ENCODE peak calls at places on chromosomes 11 and 22, in nine cellular contexts. G is fibroblast of mammary gland, T is right atrium auricular region, M is bronchial epithelial cell, Z is HFF-Myc, Q is A549, N is suprapubic skin, H is fibroblast of pulmonary artery, B is cardiac fibroblast. J is an unnamed sample.
A peak's percentile ranks its signal among the peaks of the same experiment; 100 is the strongest.

GRCh38 chr11:68806931-68807844 is 34.5 kb downstream of the CPT1A start:
- DNase-seq in B (peak; percentile 81), M (peak; percentile 58), Z (no peak), Q (no peak), N (no peak), H (peak; percentile 76), G (peak; percentile 83), T (no peak), J (peak; percentile 83)

GRCh38 chr11:1888811-1889526 is 2.7 kb downstream of the PRR33 start:
- DNase-seq in B (no peak), G (no peak), Q (no peak), M (no peak), N (no peak), Z (no peak), H (no peak), T (no peak), J (no peak)

GRCh38 chr11:34706709-34707461 is 86.0 kb downstream of the EHF start:
- DNase-seq in N (no peak), M (peak; percentile 82), G (peak; percentile 5), H (no peak), Q (no peak), T (no peak), Z (no peak), B (no peak), J (no peak)

GRCh38 chr11:11403763-11404725 is 51.0 kb upstream of the CSNK2A3 start:
- DNase-seq in T (no peak), Z (no peak), N (no peak), B (no peak), Q (no peak), H (peak; percentile 32), M (peak; percentile 59), G (peak; percentile 54), J (peak; percentile 5)

GRCh38 chr11:126282361-126282741 is 542 bp upstream of the TIRAP start:
- DNase-seq in T (peak; percentile 74), Z (no peak), N (no peak), M (no peak), B (peak; percentile 43), H (peak; percentile 44), G (peak; percentile 44), Q (no peak), J (peak; percentile 66)

GRCh38 chr22:20220629-20221026 is 47.5 kb downstream of the RTN4R start:
- DNase-seq in Z (no peak), H (no peak), M (no peak), Q (no peak), G (no peak), T (no peak), B (no peak), N (no peak), J (no peak)

GRCh38 chr11:76234704-76235232 is 28.5 kb upstream of the WNT11 start:
- DNase-seq in Q (peak; percentile 60), B (no peak), N (no peak), H (no peak), G (peak; percentile 71), Z (no peak), T (peak; percentile 80), M (peak; percentile 28), J (no peak)

GRCh38 chr22:46063861-46064235 is 86.5 kb upstream of the PPARA start:
- DNase-seq in Q (no peak), M (no peak), N (peak; percentile 74), T (no peak), G (peak; percentile 67), B (peak; percentile 28), Z (no peak), H (no peak), J (no peak)

GRCh38 chr22:20021196-20022181 is 579 bp downstream of the TANGO2 start:
- DNase-seq in Q (no peak), B (peak; percentile 40), H (peak; percentile 46), N (no peak), Z (no peak), G (peak; percentile 64), T (peak; percentile 82), M (no peak), J (no peak)

GRCh38 chr22:49152146-49152929 is 675.3 kb downstream of the BRD1 start:
- DNase-seq in G (no peak), Z (no peak), M (no peak), Q (no peak), H (no peak), N (no peak), T (no peak), B (no peak), J (no peak)

GRCh38 chr11:70908223-70908622 is 344.2 kb downstream of the SHANK2 start:
- DNase-seq in G (no peak), Z (no peak), Q (no peak), M (no peak), T (no peak), H (no peak), N (no peak), B (no peak), J (no peak)

GRCh38 chr11:19345848-19346681 is 105.3 kb upstream of the E2F8 start:
- DNase-seq in Z (no peak), H (peak; percentile 45), M (no peak), Q (peak; percentile 21), N (no peak), T (no peak), B (peak; percentile 57), G (peak; percentile 56), J (peak; percentile 56)

GRCh38 chr11:65487467-65488272 is 11.2 kb upstream of the MALAT1 start:
- DNase-seq in G (peak; percentile 100), N (peak; percentile 100), Z (peak; percentile 100), Q (peak; percentile 99), M (peak; percentile 99), B (peak; percentile 100), H (peak; percentile 100), T (peak; percentile 100), J (peak; percentile 100)

GRCh38 chr11:1733009-1733715 is 17.2 kb downstream of the IFITM10 start:
- DNase-seq in B (no peak), M (no peak), G (no peak), Q (no peak), T (no peak), Z (no peak), H (no peak), N (no peak), J (no peak)

GRCh38 chr11:69447786-69448185 is 33.7 kb upstream of the LINC01488 start:
- DNase-seq in H (no peak), T (no peak), Z (no peak), M (peak; percentile 47), Q (no peak), N (no peak), B (no peak), G (no peak), J (no peak)

GRCh38 chr22:35540600-35541253 is at the start of gene RASD2:
- DNase-seq in T (no peak), N (no peak), M (no peak), G (no peak), H (no peak), B (no peak), Q (peak; percentile 51), Z (no peak), J (no peak)

GRCh38 chr22:48581821-48582469 is 1245.7 kb downstream of the BRD1 start:
- DNase-seq in B (no peak), Z (no peak), N (no peak), H (peak; percentile 0), Q (no peak), G (no peak), M (no peak), T (no peak), J (no peak)

DNA sequence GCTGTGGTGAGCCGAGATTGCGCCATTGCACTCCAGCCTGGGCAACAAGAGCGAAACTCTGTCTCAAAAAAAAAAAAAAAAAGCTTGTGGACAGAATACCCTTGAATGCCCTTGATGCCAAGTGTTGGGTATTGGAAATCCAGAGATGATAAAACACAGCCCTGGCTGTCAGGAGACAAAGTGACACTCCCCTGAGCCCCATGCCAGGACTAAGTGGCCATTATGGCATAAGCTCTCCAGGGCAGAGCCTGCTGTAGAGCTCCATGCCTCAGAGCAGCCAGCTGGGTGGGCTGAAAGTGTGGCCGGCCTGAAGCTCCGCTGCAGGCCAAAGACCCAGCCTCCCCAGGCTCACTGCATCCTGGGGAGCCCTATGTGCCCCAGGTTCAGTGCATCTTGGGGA is 4.9 kb downstream of the RNF215 start:
- DNase-seq in G (no peak), B (no peak), H (no peak), M (no peak), N (no peak), T (no peak), Q (no peak), Z (no peak), J (no peak)
- H3K4me3 ChIP-seq in G (no peak overlapping the region), B (no peak overlapping the region), H (no peak overlapping the region), M (no peak overlapping the region), N (no peak overlapping the region), T (no peak overlapping the region), Q (no peak overlapping the region), Z (no peak overlapping the region), J (no peak overlapping the region)

DNA sequence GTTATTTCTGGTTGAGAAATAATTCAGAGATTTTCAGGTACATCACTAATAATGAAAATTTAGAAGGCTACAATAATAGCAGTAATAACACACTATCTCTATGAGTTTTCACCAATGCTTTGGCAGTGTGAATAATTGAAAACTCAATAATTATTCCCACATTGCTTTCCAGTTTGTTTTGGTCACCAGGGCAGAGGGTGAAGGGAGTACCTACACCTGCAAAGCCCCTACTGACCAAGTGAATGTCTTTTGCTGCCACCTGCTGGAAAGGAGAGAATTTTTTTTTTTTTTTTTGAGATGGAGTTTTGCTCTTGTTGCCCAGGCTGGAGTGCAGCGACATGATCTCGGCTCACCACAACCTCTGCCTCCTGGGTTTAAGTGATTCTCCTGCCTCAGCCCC is 3.2 kb downstream of the NELL1 start:
- DNase-seq in B (peak; percentile 5), Z (no peak), M (peak; percentile 15), N (no peak), Q (no peak), T (no peak), G (peak; percentile 3), H (peak; percentile 10), J (peak; percentile 13)
- TF ChIP-seq CTCF in B (peak; percentile 34), Z (peak; percentile 22), M (peak; percentile 35), N (no peak), Q (peak; percentile 29), T (peak; percentile 44), G (peak; percentile 40), H (peak; percentile 34), J (peak; percentile 52)

DNA sequence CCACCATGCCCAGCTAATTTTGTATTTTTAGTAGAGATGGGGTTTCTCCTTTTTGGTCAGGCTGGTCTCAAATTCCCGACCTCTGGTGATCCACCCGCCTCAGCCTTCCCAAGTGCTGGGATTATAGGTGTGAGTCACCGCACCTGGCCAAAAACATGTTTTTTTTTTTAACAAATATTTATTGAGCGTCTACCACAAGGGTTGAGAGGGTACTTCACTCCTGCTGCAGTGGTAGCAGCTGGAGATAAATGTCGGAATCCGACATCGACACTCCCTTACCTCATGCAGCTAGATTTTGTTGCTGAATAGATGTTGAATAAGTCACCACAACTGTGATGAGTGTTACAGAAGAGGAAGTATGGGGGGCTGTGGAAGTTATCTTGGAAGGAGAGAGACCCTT is 971 bp downstream of the DNAJB13 start:
- DNase-seq in M (peak; percentile 51), N (no peak), Z (no peak), Q (no peak), G (no peak), B (no peak), T (no peak), H (no peak), J (no peak)
- H3K4me3 ChIP-seq in M (no peak overlapping the region), N (no peak overlapping the region), Z (no peak overlapping the region), Q (no peak overlapping the region), G (no peak overlapping the region), B (no peak overlapping the region), T (no peak overlapping the region), H (no peak overlapping the region), J (no peak overlapping the region)

DNA sequence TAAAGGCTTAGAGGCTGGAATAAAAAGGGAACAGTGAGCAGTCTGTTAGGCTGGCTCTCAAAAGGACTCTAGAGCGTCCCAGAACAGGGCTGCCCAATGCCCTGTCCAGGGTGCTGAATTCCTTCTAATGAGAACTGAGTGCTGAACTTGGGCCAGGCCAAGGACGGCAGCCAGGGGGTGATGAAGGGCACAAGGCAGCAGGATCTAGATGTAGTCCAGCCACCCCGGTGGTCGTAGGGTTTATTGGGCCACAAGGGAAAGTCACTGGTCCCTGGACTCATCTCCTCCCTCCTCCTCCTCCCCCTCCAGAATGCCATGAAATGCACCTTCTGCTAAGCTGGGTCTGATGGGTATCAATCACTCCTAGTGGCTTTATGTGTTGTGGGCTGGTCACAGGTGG is 19.2 kb downstream of the NPTXR start:
- DNase-seq in Z (peak; percentile 41), Q (peak; percentile 31), B (peak; percentile 80), M (peak; percentile 44), N (no peak), G (peak; percentile 69), T (no peak), H (peak; percentile 85), J (peak; percentile 82)
- TF ChIP-seq CTCF in Z (peak; percentile 64), Q (no peak), B (peak; percentile 78), M (peak; percentile 53), N (no peak), G (peak; percentile 52), T (peak; percentile 52), H (peak; percentile 71), J (peak; percentile 77)